ENCODE peak calls at places on chromosomes 16 and 17, in eight cellular contexts. X is AG08395, A is NCI-H1105, F is adrenal gland, O is GM04504, C is RWPE1, Q is smooth muscle cell of the brain vasculature, H is cardiac muscle cell. B is an unnamed sample.

GRCh38 chr17:58531122-58531521 is 16.7 kb upstream of the MTMR4 start:
- DNase-seq in X (no peak), A (no peak), F (peak; percentile 19), O (no peak), C (no peak), Q (no peak), H (no peak), B (no peak)

GRCh38 chr17:30586818-30587595 is 109.8 kb downstream of the GOSR1 start:
- DNase-seq in X (peak; percentile 58), A (no peak), F (peak; percentile 48), O (no peak), C (peak; percentile 13), Q (no peak), H (no peak), B (no peak)

GRCh38 chr17:32846143-32846542 is 30.8 kb downstream of the MYO1D start:
- DNase-seq in X (no peak), A (no peak), F (no peak), O (no peak), C (no peak), Q (no peak), H (no peak), B (no peak)

GRCh38 chr17:40612510-40613244 is 34.9 kb downstream of the SMARCE1 start:
- DNase-seq in X (no peak), A (no peak), F (no peak), O (no peak), C (no peak), Q (no peak), H (no peak), B (no peak)

GRCh38 chr17:64651889-64652288 is 10.2 kb downstream of the SMURF2 start:
- DNase-seq in X (no peak), A (no peak), F (no peak), O (no peak), C (no peak), Q (no peak), H (no peak), B (no peak)

GRCh38 chr16:22278841-22279240 is 18.4 kb upstream of the POLR3E start:
- DNase-seq in X (no peak), A (no peak), F (no peak), O (no peak), C (no peak), Q (no peak), H (peak; percentile 55), B (no peak)

GRCh38 chr17:77208217-77208808 is 67.5 kb downstream of the SEC14L1 start:
- DNase-seq in X (peak; percentile 66), A (no peak), F (peak; percentile 87), O (peak; percentile 46), C (no peak), Q (peak; percentile 41), H (peak; percentile 92), B (no peak)

GRCh38 chr17:77737442-77738265 is 220.8 kb upstream of the TNRC6C start:
- DNase-seq in X (no peak), A (peak; percentile 76), F (no peak), O (no peak), C (no peak), Q (no peak), H (no peak), B (peak; percentile 37)

GRCh38 chr17:46195939-46196338 is 2.7 kb upstream of the KANSL1 start:
- DNase-seq in X (no peak), A (no peak), F (peak; percentile 55), O (no peak), C (no peak), Q (no peak), H (no peak), B (no peak)

GRCh38 chr16:86448306-86448705 is 62.0 kb upstream of the FOXF1 start:
- DNase-seq in X (no peak), A (no peak), F (no peak), O (no peak), C (no peak), Q (no peak), H (no peak), B (no peak)

GRCh38 chr16:1430759-1431496 is at the start of gene PERCC1:
- DNase-seq in X (no peak), A (no peak), F (no peak), O (no peak), C (no peak), Q (no peak), H (no peak), B (peak; percentile 93)

GRCh38 chr17:47978324-47978723 is 7.4 kb downstream of the CDK5RAP3 start:
- DNase-seq in X (peak; percentile 87), A (peak; percentile 41), F (peak; percentile 57), O (no peak), C (peak; percentile 64), Q (no peak), H (peak; percentile 85), B (peak; percentile 64)

GRCh38 chr17:39244600-39245570 is 19.1 kb upstream of the STAC2 start:
- DNase-seq in X (peak; percentile 82), A (peak; percentile 44), F (peak; percentile 80), O (peak; percentile 44), C (peak; percentile 81), Q (peak; percentile 76), H (peak; percentile 90), B (peak; percentile 89)

GRCh38 chr16:84055801-84056634 is 13.4 kb upstream of the SLC38A8 start:
- DNase-seq in X (no peak), A (no peak), F (peak; percentile 82), O (no peak), C (no peak), Q (no peak), H (no peak), B (no peak)

GRCh38 chr17:76353004-76353598 is 615 bp downstream of the PRPSAP1 start:
- DNase-seq in X (peak; percentile 41), A (no peak), F (peak; percentile 27), O (no peak), C (peak; percentile 62), Q (no peak), H (peak; percentile 56), B (no peak)

GRCh38 chr17:15502315-15503112 is 35.1 kb upstream of the CDRT4 start:
- DNase-seq in X (peak; percentile 93), A (no peak), F (peak; percentile 82), O (peak; percentile 97), C (peak; percentile 70), Q (peak; percentile 61), H (peak; percentile 84), B (no peak)

GRCh38 chr16:87628940-87629339 is 26.6 kb downstream of the JPH3 start:
- DNase-seq in X (peak; percentile 55), A (no peak), F (peak; percentile 96), O (peak; percentile 29), C (peak; percentile 51), Q (no peak), H (no peak), B (no peak)

GRCh38 chr16:48965391-48965790 is 316.2 kb downstream of the CBLN1 start:
- DNase-seq in X (peak; percentile 17), A (peak; percentile 98), F (no peak), O (no peak), C (no peak), Q (no peak), H (no peak), B (no peak)

GRCh38 chr17:78538033-78538776 is 39.0 kb downstream of the DNAH17 start:
- DNase-seq in X (no peak), A (no peak), F (peak; percentile 3), O (no peak), C (no peak), Q (no peak), H (no peak), B (no peak)

GRCh38 chr16:1782408-1783247 is at the start of the genes NUBP2 and SPSB3:
- DNase-seq in X (peak; percentile 99), A (peak; percentile 95), F (peak; percentile 100), O (peak; percentile 100), C (peak; percentile 99), Q (peak; percentile 99), H (peak; percentile 100), B (peak; percentile 100)

GRCh38 chr16:29114476-29115012 is 129.7 kb downstream of the LAT start:
- DNase-seq in X (no peak), A (no peak), F (no peak), O (no peak), C (no peak), Q (no peak), H (no peak), B (no peak)

GRCh38 chr16:85137323-85138072 is 25.2 kb upstream of the CIBAR2 start:
- DNase-seq in X (peak; percentile 95), A (no peak), F (peak; percentile 96), O (peak; percentile 92), C (peak; percentile 36), Q (peak; percentile 86), H (peak; percentile 76), B (no peak)

GRCh38 chr17:60959696-60960095 is 282.0 kb downstream of the BCAS3 start:
- DNase-seq in X (no peak), A (no peak), F (no peak), O (no peak), C (no peak), Q (no peak), H (no peak), B (no peak)

GRCh38 chr16:78277374-78277773 is 177.9 kb downstream of the WWOX start:
- DNase-seq in X (no peak), A (no peak), F (no peak), O (no peak), C (no peak), Q (no peak), H (peak; percentile 2), B (no peak)

GRCh38 chr16:24499193-24499814 is 40.1 kb upstream of the RBBP6 start:
- DNase-seq in X (peak; percentile 56), A (no peak), F (no peak), O (no peak), C (peak; percentile 62), Q (no peak), H (peak; percentile 65), B (peak; percentile 18)

GRCh38 chr17:19254651-19255050 is 17.5 kb downstream of the EPN2 start:
- DNase-seq in X (no peak), A (no peak), F (no peak), O (no peak), C (no peak), Q (no peak), H (no peak), B (no peak)

GRCh38 chr17:77107506-77108433 is 33.0 kb upstream of the SEC14L1 start:
- DNase-seq in X (peak; percentile 60), A (no peak), F (no peak), O (no peak), C (no peak), Q (no peak), H (no peak), B (no peak)